ENCODE peak calls at places on chromosomes 4 and X, in seven cellular contexts. U is fibroblast of lung, C is left lung, X is HCT116, M is IMR-90, A is suprapubic skin, S is cardiac muscle cell. G is an unnamed sample. For H3K27me3 and H3K9me3, the result is how much of the 10 kb centered on the place peaks cover.

GRCh38 chrX:129139837-129140679 is 383.2 kb downstream of the SMARCA1 start:
- DNase-seq in C (no peak), X (no peak), S (no peak), M (no peak), A (no peak), U (peak), G (no peak)

GRCh38 chr4:188439641-188440311 is 300.5 kb downstream of the TRIML1 start:
- DNase-seq in S (peak), A (no peak), U (no peak), X (no peak), C (no peak), M (peak), G (peak)

GRCh38 chr4:168585168-168586091 is 88.6 kb downstream of the PALLD start:
- DNase-seq in A (peak), X (peak), C (peak), S (peak), M (peak), U (peak), G (peak)

GRCh38 chr4:175469519-175469918 is 342.5 kb downstream of the GPM6A start:
- DNase-seq in X (no peak), C (no peak), M (peak), S (no peak), U (peak), A (no peak), G (peak)

GRCh38 chr4:139872274-139872673 is 206.7 kb downstream of the MGST2 start:
- DNase-seq in C (no peak), S (no peak), M (peak), A (no peak), U (peak), X (no peak), G (no peak)

GRCh38 chr4:153232768-153233167 is 28.5 kb downstream of the TRIM2 start:
- DNase-seq in C (peak), M (no peak), X (peak), S (peak), U (no peak), A (no peak), G (peak)

GRCh38 chr4:180449395-180449956 is 1793.7 kb upstream of the TENM3 start:
- DNase-seq in U (peak), C (no peak), S (peak), M (peak), X (peak), A (no peak), G (peak)

GRCh38 chrX:12949927-12950656 is 24.8 kb upstream of the TMSB4X start:
- DNase-seq in U (peak), A (peak), S (no peak), X (no peak), C (peak), M (peak), G (peak)

GRCh38 chrX:6679550-6679949 is 144.6 kb upstream of the VCX3A start:
- DNase-seq in U (no peak), M (no peak), S (no peak), C (no peak), A (no peak), X (no peak), G (no peak)

GRCh38 chr4:24032371-24032989 is 142.6 kb upstream of the PPARGC1A start:
- DNase-seq in X (no peak), A (no peak), U (no peak), M (peak), S (peak), C (no peak), G (no peak)

GRCh38 chrX:110418857-110419249 is 60.2 kb downstream of the RTL9 start:
- DNase-seq in C (no peak), A (no peak), S (no peak), X (no peak), M (peak), U (peak), G (peak)

GRCh38 chrX:136055651-136056221 is 70.5 kb downstream of the SLC9A6 start:
- DNase-seq in X (no peak), S (no peak), M (peak), C (no peak), A (no peak), U (peak), G (peak)

GRCh38 chr4:7335363-7336066 is 99.2 kb downstream of the PSAPL1 start:
- DNase-seq in U (no peak), M (peak), C (peak), A (no peak), X (peak), S (peak), G (peak)

GRCh38 chrX:41781500-41781899 is 57.5 kb downstream of the GPR82 start:
- DNase-seq in C (no peak), X (peak), S (peak), M (peak), A (no peak), U (peak), G (peak)

DNA sequence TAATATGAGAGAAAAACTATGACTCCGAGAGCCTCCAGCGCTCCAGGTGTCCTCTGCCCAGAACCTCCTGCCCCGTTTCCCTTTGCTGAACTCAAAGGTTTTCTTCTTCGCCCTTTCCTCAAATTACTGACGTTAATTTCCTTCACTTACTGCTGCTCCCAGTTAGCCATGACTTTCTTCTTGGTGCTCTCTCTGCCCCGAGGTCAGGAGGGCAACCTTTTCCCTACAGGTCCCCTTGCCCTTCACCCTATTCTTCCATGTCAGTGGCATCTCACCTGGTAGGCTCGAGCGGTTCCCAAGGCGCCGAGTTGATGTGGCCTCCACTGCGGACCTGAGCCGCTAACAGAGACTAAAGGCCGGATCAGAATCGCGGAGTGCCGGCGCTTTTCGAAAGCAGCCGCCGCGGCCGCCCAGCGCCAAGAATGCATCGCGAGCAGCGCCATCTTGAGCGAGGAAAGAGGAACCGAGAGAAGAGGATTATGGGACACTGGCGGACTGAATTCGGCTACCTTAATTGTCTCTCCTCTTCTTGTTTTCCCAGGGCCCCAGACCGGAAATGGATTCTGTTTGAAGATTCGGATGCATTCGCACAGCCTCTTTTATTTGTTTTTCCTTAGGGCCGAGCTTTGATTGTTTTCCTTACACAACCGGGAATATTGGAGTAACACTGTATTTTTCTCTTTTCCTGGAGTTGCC is at the start of gene ABCB7:
- DNase-seq in S (peak), M (peak), U (peak), X (peak), A (peak), C (peak), G (peak)
- H3K27me3 ChIP-seq in S (under half), M (under half), U (under half), X (under half), A (under half), C (under half), G (under half)

GRCh38 chr4:8780086-8780485 is 91.6 kb downstream of the HMX1 start:
- DNase-seq in C (no peak), S (no peak), M (no peak), U (no peak), A (no peak), X (no peak), G (no peak)
- H3K27ac ChIP-seq in C (no peak), S (no peak), M (no peak), U (no peak), A (no peak), X (no peak), G (no peak)

GRCh38 chr4:26877946-26878345 is 17.3 kb downstream of the STIM2 start:
- DNase-seq in U (no peak), A (no peak), M (no peak), X (no peak), C (no peak), S (no peak), G (no peak)
- H3K9me3 ChIP-seq in U (under half), A (under half), M (under half), X (under half), C (under half), S (under half), G (under half)

GRCh38 chr4:112082954-112083586 is 62.2 kb upstream of the FAM241A start:
- DNase-seq in M (peak), U (peak), S (no peak), X (peak), A (no peak), C (no peak), G (no peak)

GRCh38 chr4:112085156-112086035 is 59.9 kb upstream of the FAM241A start:
- DNase-seq in M (peak), A (no peak), S (no peak), C (no peak), U (no peak), X (no peak), G (no peak)

GRCh38 chr4:112083587-112084347 is 61.5 kb upstream of the FAM241A start:
- DNase-seq in M (peak), X (no peak), U (peak), A (no peak), S (no peak), C (no peak), G (no peak)

GRCh38 chr4:112086036-112086434 is 59.2 kb upstream of the FAM241A start:
- DNase-seq in A (no peak), U (no peak), X (no peak), C (no peak), M (no peak), S (no peak), G (no peak)
- H3K27me3 ChIP-seq in A (under half), U (under half), X (under half), C (under half), M (under half), S (under half), G (under half)

G was measured in A673.